ENCODE peak calls at places on chromosomes 7 and 10, in four cellular contexts. S is Calu3, I is HepG2, A is cardiac muscle cell. O is an unnamed sample.

GRCh38 chr7:150325110-150325611 is 1.8 kb upstream of the ACTR3C start:
- DNase-seq in I (no peak), S (no peak), A (peak), O (no peak)

GRCh38 chr7:126685596-126685995 is 567.1 kb downstream of the GRM8 start:
- DNase-seq in S (no peak), I (no peak), A (no peak), O (no peak)

GRCh38 chr10:84177541-84178386 is 4.2 kb downstream of the GPR15LG start:
- DNase-seq in A (no peak), S (no peak), I (no peak), O (no peak)

GRCh38 chr10:73182568-73182967 is 14.6 kb downstream of the FAM149B1 start:
- DNase-seq in A (peak), S (no peak), I (no peak), O (no peak)

GRCh38 chr10:75410135-75410787 is 8.7 kb upstream of the ZNF503 start:
- DNase-seq in I (no peak), S (no peak), A (no peak), O (no peak)

GRCh38 chr7:36278767-36279171 is 110.9 kb upstream of the ANLN start:
- DNase-seq in S (no peak), A (peak), I (no peak), O (no peak)

GRCh38 chr7:2191026-2191425 is 41.7 kb downstream of the MAD1L1 start:
- DNase-seq in I (no peak), S (no peak), A (no peak), O (no peak)

GRCh38 chr10:34866848-34867247 is 51.8 kb upstream of the PARD3 start:
- DNase-seq in I (no peak), S (no peak), A (peak), O (no peak)

GRCh38 chr10:75464478-75465090 is 33.2 kb downstream of the LRMDA start:
- DNase-seq in A (no peak), I (no peak), S (no peak), O (no peak)

GRCh38 chr10:96507044-96507443 is 6.7 kb downstream of the TLL2 start:
- DNase-seq in A (no peak), S (no peak), I (no peak), O (no peak)

GRCh38 chr7:16847381-16847860 is 34.4 kb downstream of the AGR3 start:
- DNase-seq in A (peak), S (peak), I (peak), O (no peak)

GRCh38 chr7:29035044-29035740 is 77.1 kb upstream of the TRIL start:
- DNase-seq in I (peak), S (peak), A (peak), O (no peak)

GRCh38 chr7:72042855-72043254 is 369.3 kb downstream of the CALN1 start:
- DNase-seq in I (no peak), A (no peak), S (no peak), O (no peak)

GRCh38 chr10:55500931-55501559 is 700.0 kb upstream of the PCDH15 start:
- DNase-seq in I (peak), S (peak), A (peak), O (no peak)

GRCh38 chr10:19411119-19411518 is 362.5 kb downstream of the MALRD1 start:
- DNase-seq in I (no peak), S (no peak), A (no peak), O (no peak)

GRCh38 chr10:112087953-112088352 is 95.6 kb downstream of the GPAM start:
- DNase-seq in S (no peak), A (no peak), I (no peak), O (no peak)

GRCh38 chr10:71294091-71294561 is 24.9 kb upstream of the SLC29A3 start:
- DNase-seq in A (no peak), I (no peak), S (no peak), O (no peak)

GRCh38 chr7:134293029-134293740 is 23.5 kb downstream of the SLC35B4 start:
- DNase-seq in I (peak), S (no peak), A (no peak), O (no peak)

GRCh38 chr7:47405921-47406765 is 175.8 kb downstream of the TNS3 start:
- DNase-seq in I (peak), S (no peak), A (peak), O (no peak)

GRCh38 chr10:129108378-129108777 is 358.7 kb upstream of the MGMT start:
- DNase-seq in S (no peak), I (no peak), A (peak), O (no peak)

GRCh38 chr7:14841850-14842249 is 60.7 kb downstream of the DGKB start:
- DNase-seq in I (no peak), S (no peak), A (no peak), O (no peak)

GRCh38 chr7:76423666-76424412 is 911 bp upstream of the ZP3 start:
- DNase-seq in I (no peak), S (peak), A (no peak), O (no peak)

GRCh38 chr7:88214456-88214855 is 5.4 kb downstream of the SRI start:
- DNase-seq in I (no peak), A (no peak), S (no peak), O (no peak)

GRCh38 chr7:50450691-50451051 is 521 bp upstream of the FIGNL1 start:
- DNase-seq in S (peak), I (no peak), A (peak), O (no peak)

GRCh38 chr10:71838264-71839211 is 12.5 kb downstream of the PSAP start:
- DNase-seq in S (no peak), I (no peak), A (peak), O (no peak)

GRCh38 chr10:125112697-125113494 is 47.5 kb downstream of the CTBP2 start:
- DNase-seq in S (no peak), A (no peak), I (no peak), O (no peak)

GRCh38 chr10:106175760-106176377 is 988.6 kb downstream of the SORCS1 start:
- DNase-seq in A (peak), I (no peak), S (no peak), O (no peak)

GRCh38 chr10:44030132-44030531 is 354.8 kb downstream of the CXCL12 start:
- DNase-seq in S (no peak), I (no peak), A (no peak), O (no peak)

GRCh38 chr10:26430641-26431163 is 7.4 kb upstream of the APBB1IP start:
- DNase-seq in S (no peak), I (no peak), A (no peak), O (no peak)

GRCh38 chr10:69415049-69415448 is 1.7 kb downstream of the TACR2 start:
- DNase-seq in S (no peak), I (no peak), A (no peak), O (no peak)

GRCh38 chr7:151803841-151804240 is 73.1 kb downstream of the PRKAG2 start:
- DNase-seq in S (no peak), A (no peak), I (no peak), O (no peak)

GRCh38 chr7:2905027-2905426 is 60.9 kb upstream of the GNA12 start:
- DNase-seq in S (no peak), I (no peak), A (no peak), O (no peak)

GRCh38 chr7:71735961-71736556 is 604.1 kb downstream of the GALNT17 start:
- DNase-seq in A (peak), I (peak), S (peak), O (peak)

GRCh38 chr7:77811895-77812685 is 13.5 kb downstream of the PHTF2 start:
- DNase-seq in I (peak), A (peak), S (no peak), O (no peak)

GRCh38 chr7:47497367-47498096 is 84.4 kb downstream of the TNS3 start:
- DNase-seq in I (no peak), A (no peak), S (no peak), O (no peak)

GRCh38 chr7:148556892-148557291 is 33.7 kb upstream of the C7orf33 start:
- DNase-seq in A (no peak), S (no peak), I (no peak), O (no peak)

GRCh38 chr7:19069842-19070241 is 47.6 kb downstream of the TWIST1 start:
- DNase-seq in S (no peak), A (peak), I (no peak), O (no peak)
- TF ChIP-seq CTCF in S (no peak), A (no peak), I (no peak), O (no peak)

GRCh38 chr7:28005075-28005847 is 175.3 kb downstream of the JAZF1 start:
- DNase-seq in A (peak), I (no peak), S (no peak), O (no peak)
- TF ChIP-seq CTCF in A (no peak), I (no peak), S (no peak), O (no peak)

GRCh38 chr10:93742633-93743349 is 14.9 kb upstream of the LGI1 start:
- DNase-seq in S (no peak), I (no peak), A (peak), O (no peak)

GRCh38 chr10:93749218-93749799 is 8.4 kb upstream of the LGI1 start:
- DNase-seq in I (no peak), A (no peak), S (no peak), O (no peak)

GRCh38 chr10:93746844-93747284 is 10.9 kb upstream of the LGI1 start:
- DNase-seq in A (peak), S (peak), I (peak), O (no peak)

GRCh38 chr10:93741367-93741766 is 16.4 kb upstream of the LGI1 start:
- DNase-seq in A (no peak), I (no peak), S (no peak), O (no peak)

DNA sequence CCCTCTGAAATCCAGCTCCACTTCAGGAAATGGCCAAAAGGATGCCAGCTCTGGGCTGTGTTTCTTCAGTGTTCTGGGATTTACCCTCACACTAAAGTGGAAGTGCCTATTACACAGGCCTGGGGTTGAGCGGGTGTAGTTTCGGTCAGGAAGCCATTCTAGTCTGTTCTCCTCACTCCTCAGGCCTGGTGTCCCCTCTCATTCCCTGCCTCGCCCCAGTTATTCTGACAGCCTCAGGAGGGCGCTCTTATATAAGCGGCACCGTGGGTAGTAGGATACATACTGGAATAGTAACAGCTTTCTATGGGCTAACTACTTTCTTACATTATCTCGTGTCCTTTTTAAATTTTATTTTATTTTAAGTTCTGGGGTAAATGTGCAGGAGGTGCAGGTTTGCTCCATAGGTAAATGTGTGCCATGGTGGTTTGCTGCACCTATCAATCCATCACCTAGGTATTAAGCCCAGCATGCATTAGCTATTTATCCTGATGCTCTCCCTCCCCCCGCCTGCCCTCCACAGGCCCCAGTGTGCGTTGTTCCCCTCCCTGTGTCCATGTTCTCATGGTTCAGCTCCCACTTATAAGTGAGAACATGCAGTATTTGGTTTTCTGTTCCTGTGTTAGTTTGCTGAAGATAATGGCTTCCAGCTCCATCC is 12.2 kb upstream of the LGI1 start:
- DNase-seq in I (peak), S (no peak), A (peak), O (no peak)
- TF ChIP-seq CTCF in I (peak), S (no peak), A (peak), O (no peak)

DNA sequence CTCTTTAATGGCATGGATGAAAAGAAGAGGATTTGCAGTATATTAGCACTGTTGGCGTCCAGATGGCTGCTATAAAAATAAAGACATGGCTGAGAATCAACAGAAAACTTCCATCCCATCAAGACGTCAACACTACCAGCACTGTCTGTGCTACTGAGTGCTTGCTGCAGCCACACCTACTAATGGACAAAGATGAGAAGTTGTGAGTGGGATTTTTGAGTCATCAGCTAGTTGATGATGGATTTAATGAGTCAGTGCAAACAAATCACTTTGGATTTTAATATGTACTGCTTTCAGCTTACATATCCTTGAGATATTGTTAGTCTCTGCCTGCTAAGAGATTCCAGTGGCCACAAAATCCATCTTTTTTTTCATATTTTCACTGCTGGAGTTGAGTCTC is 631.0 kb upstream of the ANKRD30A start:
- DNase-seq in I (no peak), A (peak), S (no peak), O (no peak)
- TF ChIP-seq CTCF in I (no peak), A (no peak), S (no peak), O (no peak)

GRCh38 chr7:143395187-143396149 is 13.2 kb downstream of the EPHA1 start:
- DNase-seq in I (peak), A (peak), S (no peak), O (no peak)
- TF ChIP-seq CTCF in I (peak), A (peak), S (no peak), O (no peak)

GRCh38 chr7:44307301-44307900 is 18.0 kb downstream of the CAMK2B start:
- DNase-seq in I (peak), A (peak), S (peak), O (peak)
- TF ChIP-seq CTCF in I (peak), A (peak), S (peak), O (no peak)

DNA sequence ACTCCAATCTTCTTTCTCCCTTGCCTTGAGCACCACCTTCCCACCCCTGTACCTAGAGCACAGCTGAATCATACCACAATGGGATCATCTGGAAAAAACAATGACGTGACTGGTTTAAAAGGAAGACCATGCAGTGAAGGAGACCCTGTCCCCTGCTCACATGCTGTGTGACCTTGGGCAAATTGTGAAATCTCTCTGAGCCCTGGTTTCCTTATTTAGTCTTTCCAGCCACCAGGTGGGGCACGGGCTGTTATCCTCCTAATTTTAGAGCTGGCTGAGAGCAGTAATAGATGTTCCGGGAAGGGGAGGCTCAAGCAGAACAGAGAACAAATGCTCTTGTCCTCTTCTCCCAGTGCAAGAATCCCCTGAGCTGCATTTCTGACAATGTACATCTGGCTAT is 198.3 kb downstream of the RPS24 start:
- DNase-seq in A (peak), S (peak), I (peak), O (no peak)
- TF ChIP-seq CTCF in A (peak), S (peak), I (peak), O (no peak)

DNA sequence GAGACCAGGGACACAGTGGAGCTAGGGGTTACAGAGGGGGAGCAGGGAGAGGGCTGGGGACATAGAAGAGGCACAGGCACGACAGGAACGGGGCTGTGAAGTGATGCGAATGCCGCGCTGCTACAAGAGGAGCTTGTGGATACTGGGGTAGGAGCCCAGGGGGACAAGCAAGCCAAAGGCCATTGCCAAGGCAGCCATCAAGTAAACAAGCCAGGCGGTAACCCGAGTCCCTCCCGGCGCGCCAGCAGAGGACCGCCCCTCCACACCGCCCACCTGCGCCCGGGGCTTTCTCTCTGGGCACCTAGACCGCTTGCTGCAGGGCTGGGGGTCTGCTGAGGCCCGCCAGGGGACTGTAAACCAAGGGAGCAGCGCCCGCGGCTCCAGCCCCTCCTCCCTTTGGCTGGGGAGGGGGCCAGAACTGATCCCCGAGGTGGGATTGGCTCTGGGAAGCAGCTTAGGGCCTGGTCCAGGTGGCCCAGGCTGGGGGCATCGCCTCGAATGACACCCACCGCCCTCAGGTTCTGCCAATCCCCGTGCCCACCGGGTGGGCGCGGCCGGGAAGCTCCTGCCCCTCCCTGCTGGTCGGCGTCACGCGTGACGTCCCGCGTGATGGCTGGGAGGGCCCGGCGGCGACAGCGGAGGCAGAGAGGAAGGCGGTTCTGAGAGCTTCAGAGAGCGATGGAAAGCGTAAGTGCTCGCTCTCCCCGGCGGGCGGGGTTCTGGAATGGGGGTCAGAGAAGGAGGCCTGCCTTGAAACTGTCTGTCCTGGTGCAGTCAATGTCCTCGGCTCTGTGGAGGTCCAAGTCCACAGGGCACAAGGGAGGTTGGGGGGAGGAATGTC is 982 bp downstream of the SFXN3 start:
- DNase-seq in A (peak), S (peak), I (peak), O (peak)
- TF ChIP-seq CTCF in A (no peak), S (no peak), I (no peak), O (no peak)